ENCODE peak calls at places on chromosome 11, in ten cellular contexts. O, J, B, U, V, M, I, N, G and R are unnamed samples.

GRCh38 chr11:61910473-61911123 is 6.8 kb downstream of the RAB3IL1 start:
- DNase-seq in O (no peak), J (peak), B (no peak), U (no peak), V (no peak), M (no peak), I (no peak), N (no peak), G (no peak), R (no peak)

GRCh38 chr11:27397619-27398412 is 34.8 kb upstream of the CCDC34 start:
- DNase-seq in O (no peak), J (no peak), B (no peak), U (no peak), V (no peak), M (peak), I (no peak), N (no peak), G (no peak), R (no peak)

GRCh38 chr11:8477680-8478079 is 116.3 kb downstream of the STK33 start:
- DNase-seq in O (no peak), J (no peak), B (no peak), U (no peak), V (no peak), M (no peak), I (no peak), N (no peak), G (no peak), R (peak)

GRCh38 chr11:18776324-18776723 is 15.3 kb downstream of the PTPN5 start:
- DNase-seq in O (no peak), J (no peak), B (no peak), U (no peak), V (no peak), M (no peak), I (no peak), N (no peak), G (no peak), R (no peak)

GRCh38 chr11:57318178-57318577 is 6.6 kb downstream of the TNKS1BP1 start:
- DNase-seq in O (no peak), J (no peak), B (no peak), U (no peak), V (no peak), M (no peak), I (no peak), N (peak), G (no peak), R (no peak)

GRCh38 chr11:4626207-4627105 is 10.8 kb upstream of the OR51D1 start:
- DNase-seq in O (peak), J (no peak), B (peak), U (no peak), V (peak), M (peak), I (peak), N (peak), G (no peak), R (no peak)

GRCh38 chr11:41498726-41499125 is 39.3 kb upstream of the LRRC4C start:
- DNase-seq in O (no peak), J (no peak), B (no peak), U (no peak), V (no peak), M (no peak), I (no peak), N (peak), G (no peak), R (no peak)

GRCh38 chr11:127564803-127565202 is 564.2 kb upstream of the KIRREL3 start:
- DNase-seq in O (no peak), J (no peak), B (no peak), U (no peak), V (no peak), M (no peak), I (no peak), N (no peak), G (peak), R (no peak)

GRCh38 chr11:17479284-17480214 is 2.9 kb upstream of the ABCC8 start:
- DNase-seq in O (no peak), J (no peak), B (no peak), U (no peak), V (no peak), M (peak), I (no peak), N (peak), G (peak), R (no peak)

GRCh38 chr11:2533642-2534115 is 88.9 kb downstream of the KCNQ1 start:
- DNase-seq in O (peak), J (peak), B (peak), U (peak), V (no peak), M (no peak), I (peak), N (peak), G (peak), R (peak)

GRCh38 chr11:10305964-10306918 is 1.4 kb downstream of the ADM start:
- DNase-seq in O (no peak), J (peak), B (no peak), U (no peak), V (no peak), M (no peak), I (no peak), N (peak), G (no peak), R (peak)

GRCh38 chr11:71305451-71306125 is 53.2 kb upstream of the SHANK2 start:
- DNase-seq in O (no peak), J (no peak), B (no peak), U (no peak), V (no peak), M (no peak), I (peak), N (no peak), G (no peak), R (no peak)